ENCODE peak calls at places on chromosome 10, in ten cellular contexts. One of them, this sample, is unnamed.

GRCh38 chr10:34854147-34854601 is 39.1 kb upstream of the PARD3 start:
- DNase-seq in stomach: no peak
- DNase-seq in foreskin fibroblast: peak; percentile 45
- DNase-seq in LNCaP clone FGC: peak; percentile 77
- DNase-seq in GM12864: no peak
- DNase-seq in astrocyte of the cerebellum: peak; percentile 49
- DNase-seq in fibroblast of pulmonary artery: peak; percentile 80
- DNase-seq in retinal pigment epithelial cell: no peak
- DNase-seq in BJ: peak; percentile 31
- DNase-seq in cardiac fibroblast: peak; percentile 77
- DNase-seq in this sample: peak; percentile 71

GRCh38 chr10:76869931-76870330 is 767.7 kb downstream of the KCNMA1 start:
- DNase-seq in stomach: no peak
- DNase-seq in GM12864: no peak
- DNase-seq in LNCaP clone FGC: no peak
- DNase-seq in retinal pigment epithelial cell: no peak
- DNase-seq in foreskin fibroblast: no peak
- DNase-seq in fibroblast of pulmonary artery: no peak
- DNase-seq in cardiac fibroblast: no peak
- DNase-seq in astrocyte of the cerebellum: no peak
- DNase-seq in BJ: no peak
- DNase-seq in this sample: no peak

GRCh38 chr10:32961343-32961891 is 3.4 kb upstream of the ITGB1 start:
- DNase-seq in foreskin fibroblast: no peak
- DNase-seq in LNCaP clone FGC: no peak
- DNase-seq in retinal pigment epithelial cell: no peak
- DNase-seq in astrocyte of the cerebellum: no peak
- DNase-seq in stomach: no peak
- DNase-seq in BJ: no peak
- DNase-seq in cardiac fibroblast: peak; percentile 2
- DNase-seq in fibroblast of pulmonary artery: no peak
- DNase-seq in GM12864: no peak
- DNase-seq in this sample: no peak

GRCh38 chr10:77553966-77554365 is 83.6 kb downstream of the KCNMA1 start:
- DNase-seq in cardiac fibroblast: no peak
- DNase-seq in foreskin fibroblast: no peak
- DNase-seq in BJ: no peak
- DNase-seq in GM12864: no peak
- DNase-seq in fibroblast of pulmonary artery: no peak
- DNase-seq in astrocyte of the cerebellum: no peak
- DNase-seq in stomach: no peak
- DNase-seq in retinal pigment epithelial cell: no peak
- DNase-seq in LNCaP clone FGC: no peak
- DNase-seq in this sample: no peak

GRCh38 chr10:48215148-48215982 is 59.1 kb downstream of the FRMPD2 start:
- DNase-seq in stomach: peak; percentile 66
- DNase-seq in astrocyte of the cerebellum: peak; percentile 9
- DNase-seq in BJ: no peak
- DNase-seq in retinal pigment epithelial cell: no peak
- DNase-seq in cardiac fibroblast: peak; percentile 53
- DNase-seq in LNCaP clone FGC: peak; percentile 43
- DNase-seq in GM12864: no peak
- DNase-seq in fibroblast of pulmonary artery: peak; percentile 55
- DNase-seq in foreskin fibroblast: peak; percentile 9
- DNase-seq in this sample: peak; percentile 41

GRCh38 chr10:3689871-3690510 is 95.0 kb downstream of the KLF6 start:
- DNase-seq in foreskin fibroblast: no peak
- DNase-seq in astrocyte of the cerebellum: no peak
- DNase-seq in retinal pigment epithelial cell: no peak
- DNase-seq in GM12864: no peak
- DNase-seq in BJ: no peak
- DNase-seq in stomach: no peak
- DNase-seq in cardiac fibroblast: peak; percentile 22
- DNase-seq in LNCaP clone FGC: no peak
- DNase-seq in fibroblast of pulmonary artery: no peak
- DNase-seq in this sample: no peak

GRCh38 chr10:60114765-60115586 is 208.6 kb upstream of the CCDC6 start:
- DNase-seq in astrocyte of the cerebellum: peak; percentile 56
- DNase-seq in retinal pigment epithelial cell: no peak
- DNase-seq in fibroblast of pulmonary artery: peak; percentile 89
- DNase-seq in cardiac fibroblast: peak; percentile 92
- DNase-seq in LNCaP clone FGC: peak; percentile 44
- DNase-seq in BJ: peak; percentile 17
- DNase-seq in foreskin fibroblast: peak; percentile 70
- DNase-seq in stomach: no peak
- DNase-seq in GM12864: no peak
- DNase-seq in this sample: peak; percentile 76

GRCh38 chr10:105509551-105509950 is 868.5 kb downstream of the SORCS3 start:
- DNase-seq in astrocyte of the cerebellum: no peak
- DNase-seq in GM12864: no peak
- DNase-seq in cardiac fibroblast: no peak
- DNase-seq in foreskin fibroblast: no peak
- DNase-seq in BJ: no peak
- DNase-seq in retinal pigment epithelial cell: no peak
- DNase-seq in stomach: no peak
- DNase-seq in LNCaP clone FGC: no peak
- DNase-seq in fibroblast of pulmonary artery: no peak
- DNase-seq in this sample: no peak

GRCh38 chr10:88110355-88110754 is 246.9 kb downstream of the PTEN start:
- DNase-seq in LNCaP clone FGC: no peak
- DNase-seq in fibroblast of pulmonary artery: peak; percentile 42
- DNase-seq in retinal pigment epithelial cell: no peak
- DNase-seq in cardiac fibroblast: peak; percentile 79
- DNase-seq in foreskin fibroblast: peak; percentile 65
- DNase-seq in GM12864: no peak
- DNase-seq in stomach: no peak
- DNase-seq in astrocyte of the cerebellum: no peak
- DNase-seq in BJ: peak; percentile 31
- DNase-seq in this sample: peak; percentile 45

GRCh38 chr10:88107296-88107695 is 243.9 kb downstream of the PTEN start:
- DNase-seq in foreskin fibroblast: no peak
- DNase-seq in LNCaP clone FGC: no peak
- DNase-seq in cardiac fibroblast: no peak
- DNase-seq in BJ: no peak
- DNase-seq in fibroblast of pulmonary artery: no peak
- DNase-seq in stomach: no peak
- DNase-seq in GM12864: no peak
- DNase-seq in astrocyte of the cerebellum: no peak
- DNase-seq in retinal pigment epithelial cell: no peak
- DNase-seq in this sample: no peak

GRCh38 chr10:88107698-88108097 is 244.3 kb downstream of the PTEN start:
- DNase-seq in fibroblast of pulmonary artery: no peak
- DNase-seq in LNCaP clone FGC: no peak
- DNase-seq in retinal pigment epithelial cell: no peak
- DNase-seq in astrocyte of the cerebellum: no peak
- DNase-seq in stomach: no peak
- DNase-seq in foreskin fibroblast: no peak
- DNase-seq in cardiac fibroblast: no peak
- DNase-seq in GM12864: no peak
- DNase-seq in BJ: no peak
- DNase-seq in this sample: no peak

GRCh38 chr10:88106348-88106747 is 242.9 kb downstream of the PTEN start:
- DNase-seq in stomach: no peak
- DNase-seq in cardiac fibroblast: no peak
- DNase-seq in BJ: no peak
- DNase-seq in foreskin fibroblast: no peak
- DNase-seq in retinal pigment epithelial cell: no peak
- DNase-seq in LNCaP clone FGC: no peak
- DNase-seq in GM12864: no peak
- DNase-seq in fibroblast of pulmonary artery: no peak
- DNase-seq in astrocyte of the cerebellum: no peak
- DNase-seq in this sample: no peak

DNA sequence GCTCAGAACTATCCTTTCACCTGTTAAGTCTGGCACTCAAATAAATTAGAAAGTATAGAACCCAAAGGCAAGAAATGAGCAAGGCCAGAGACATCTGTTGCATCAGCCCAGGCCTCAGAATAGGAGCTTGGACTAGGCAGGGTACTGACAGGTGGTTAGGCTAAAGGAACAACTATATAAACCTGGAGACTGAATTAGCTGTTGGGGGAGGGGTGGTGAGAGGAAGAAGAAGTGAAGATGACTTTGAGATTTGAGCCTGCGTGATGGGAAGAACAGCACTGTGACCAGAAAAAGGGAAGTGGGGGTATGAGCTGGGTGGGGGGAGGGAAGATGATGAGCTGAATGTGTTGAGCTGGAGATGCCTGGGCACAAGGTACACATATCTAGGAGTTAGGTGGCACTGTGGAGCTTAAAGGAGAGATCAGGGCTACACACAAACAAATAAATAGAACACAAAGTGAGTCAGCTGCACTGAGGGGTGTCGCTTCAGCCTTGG is 244.7 kb downstream of the PTEN start:
- DNase-seq in GM12864: peak; percentile 95
- DNase-seq in stomach: no peak
- DNase-seq in retinal pigment epithelial cell: no peak
- DNase-seq in foreskin fibroblast: no peak
- DNase-seq in astrocyte of the cerebellum: no peak
- DNase-seq in LNCaP clone FGC: no peak
- DNase-seq in BJ: no peak
- DNase-seq in fibroblast of pulmonary artery: no peak
- DNase-seq in cardiac fibroblast: no peak
- DNase-seq in this sample: no peak
- TF ChIP-seq CTCF in GM12864: peak; percentile 30
- TF ChIP-seq CTCF in stomach: no peak
- TF ChIP-seq CTCF in retinal pigment epithelial cell: no peak
- TF ChIP-seq CTCF in foreskin fibroblast: no peak
- TF ChIP-seq CTCF in astrocyte of the cerebellum: no peak
- TF ChIP-seq CTCF in LNCaP clone FGC: no peak
- TF ChIP-seq CTCF in BJ: no peak
- TF ChIP-seq CTCF in fibroblast of pulmonary artery: no peak
- TF ChIP-seq CTCF in cardiac fibroblast: no peak
- TF ChIP-seq CTCF in this sample: no peak

GRCh38 chr10:94220717-94221116 is 142.0 kb downstream of the NOC3L start:
- DNase-seq in cardiac fibroblast: no peak
- DNase-seq in astrocyte of the cerebellum: no peak
- DNase-seq in fibroblast of pulmonary artery: no peak
- DNase-seq in GM12864: no peak
- DNase-seq in BJ: no peak
- DNase-seq in retinal pigment epithelial cell: no peak
- DNase-seq in foreskin fibroblast: no peak
- DNase-seq in stomach: no peak
- DNase-seq in LNCaP clone FGC: no peak
- DNase-seq in this sample: no peak

GRCh38 chr10:94224656-94225055 is 138.1 kb downstream of the NOC3L start:
- DNase-seq in BJ: peak; percentile 14
- DNase-seq in stomach: no peak
- DNase-seq in foreskin fibroblast: peak; percentile 62
- DNase-seq in cardiac fibroblast: peak; percentile 71
- DNase-seq in LNCaP clone FGC: no peak
- DNase-seq in retinal pigment epithelial cell: no peak
- DNase-seq in astrocyte of the cerebellum: no peak
- DNase-seq in fibroblast of pulmonary artery: no peak
- DNase-seq in GM12864: no peak
- DNase-seq in this sample: no peak

GRCh38 chr10:94223702-94224370 is 138.9 kb downstream of the NOC3L start:
- DNase-seq in fibroblast of pulmonary artery: no peak
- DNase-seq in stomach: no peak
- DNase-seq in retinal pigment epithelial cell: no peak
- DNase-seq in BJ: no peak
- DNase-seq in foreskin fibroblast: no peak
- DNase-seq in cardiac fibroblast: no peak
- DNase-seq in LNCaP clone FGC: no peak
- DNase-seq in astrocyte of the cerebellum: no peak
- DNase-seq in GM12864: no peak
- DNase-seq in this sample: peak; percentile 19

GRCh38 chr10:94230134-94230785 is 132.5 kb downstream of the NOC3L start:
- DNase-seq in foreskin fibroblast: no peak
- DNase-seq in stomach: no peak
- DNase-seq in cardiac fibroblast: no peak
- DNase-seq in LNCaP clone FGC: no peak
- DNase-seq in GM12864: no peak
- DNase-seq in BJ: no peak
- DNase-seq in retinal pigment epithelial cell: no peak
- DNase-seq in fibroblast of pulmonary artery: no peak
- DNase-seq in astrocyte of the cerebellum: no peak
- DNase-seq in this sample: no peak

GRCh38 chr10:94225589-94225988 is 137.2 kb downstream of the NOC3L start:
- DNase-seq in foreskin fibroblast: no peak
- DNase-seq in GM12864: no peak
- DNase-seq in fibroblast of pulmonary artery: no peak
- DNase-seq in stomach: no peak
- DNase-seq in LNCaP clone FGC: no peak
- DNase-seq in astrocyte of the cerebellum: no peak
- DNase-seq in BJ: no peak
- DNase-seq in retinal pigment epithelial cell: no peak
- DNase-seq in cardiac fibroblast: peak; percentile 44
- DNase-seq in this sample: peak; percentile 7
- TF ChIP-seq CTCF in foreskin fibroblast: no peak
- TF ChIP-seq CTCF in GM12864: peak; percentile 10
- TF ChIP-seq CTCF in fibroblast of pulmonary artery: peak; percentile 13
- TF ChIP-seq CTCF in stomach: no peak
- TF ChIP-seq CTCF in LNCaP clone FGC: no peak
- TF ChIP-seq CTCF in astrocyte of the cerebellum: no peak
- TF ChIP-seq CTCF in BJ: peak; percentile 19
- TF ChIP-seq CTCF in retinal pigment epithelial cell: peak; percentile 24
- TF ChIP-seq CTCF in cardiac fibroblast: peak; percentile 37
- TF ChIP-seq CTCF in this sample: peak; percentile 30

DNA sequence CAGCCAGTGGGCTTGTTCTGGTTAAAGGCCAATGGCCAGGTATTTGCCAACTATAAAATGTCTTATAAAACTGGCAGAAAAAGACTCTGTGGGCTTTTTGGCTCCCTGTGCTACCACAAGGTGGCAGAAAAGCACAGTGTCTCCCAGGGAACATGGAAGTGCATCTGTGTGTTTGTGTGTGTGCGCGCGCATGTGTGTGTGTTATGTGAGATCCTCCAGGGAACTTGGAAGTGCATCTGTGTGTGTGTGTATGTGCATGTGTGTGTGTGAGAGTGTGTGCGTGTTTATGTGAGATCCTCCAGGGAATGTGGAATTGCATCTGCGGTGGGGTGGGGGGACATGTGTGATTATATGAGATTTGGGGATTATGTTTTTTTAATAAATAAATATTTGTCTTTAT is 30.2 kb upstream of the ABI1 start:
- DNase-seq in retinal pigment epithelial cell: peak; percentile 24
- DNase-seq in LNCaP clone FGC: peak; percentile 85
- DNase-seq in cardiac fibroblast: peak; percentile 77
- DNase-seq in GM12864: no peak
- DNase-seq in foreskin fibroblast: peak; percentile 46
- DNase-seq in astrocyte of the cerebellum: peak; percentile 46
- DNase-seq in fibroblast of pulmonary artery: peak; percentile 84
- DNase-seq in BJ: no peak
- DNase-seq in stomach: peak; percentile 45
- DNase-seq in this sample: peak; percentile 74
- TF ChIP-seq CTCF in retinal pigment epithelial cell: peak; percentile 78
- TF ChIP-seq CTCF in LNCaP clone FGC: peak; percentile 87
- TF ChIP-seq CTCF in cardiac fibroblast: peak; percentile 65
- TF ChIP-seq CTCF in GM12864: peak; percentile 61
- TF ChIP-seq CTCF in foreskin fibroblast: peak; percentile 71
- TF ChIP-seq CTCF in astrocyte of the cerebellum: peak; percentile 63
- TF ChIP-seq CTCF in fibroblast of pulmonary artery: peak; percentile 75
- TF ChIP-seq CTCF in BJ: peak; percentile 72
- TF ChIP-seq CTCF in stomach: peak; percentile 4
- TF ChIP-seq CTCF in this sample: peak; percentile 75

DNA sequence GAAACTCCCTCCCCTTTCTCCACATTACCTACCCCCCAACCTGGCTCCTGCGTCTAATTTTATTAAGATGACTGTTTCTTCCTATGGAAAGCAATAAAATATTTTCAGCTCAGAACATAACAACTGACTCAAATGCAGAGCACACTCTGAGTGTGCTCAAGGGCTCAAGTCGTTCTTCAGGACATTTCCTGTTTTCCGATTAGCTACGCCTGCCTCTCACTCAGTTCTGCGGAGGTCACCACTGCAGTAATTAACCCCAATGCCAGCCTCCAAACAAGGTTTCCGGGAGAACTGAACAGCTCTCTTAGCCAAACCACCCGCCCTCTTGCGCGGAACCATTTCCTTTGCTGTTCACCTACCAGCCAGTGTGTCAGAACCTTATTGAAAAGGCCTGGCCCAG is 19.3 kb downstream of the MYOF start:
- DNase-seq in cardiac fibroblast: peak; percentile 89
- DNase-seq in GM12864: peak; percentile 33
- DNase-seq in BJ: no peak
- DNase-seq in stomach: no peak
- DNase-seq in foreskin fibroblast: peak; percentile 89
- DNase-seq in fibroblast of pulmonary artery: peak; percentile 79
- DNase-seq in astrocyte of the cerebellum: no peak
- DNase-seq in LNCaP clone FGC: no peak
- DNase-seq in retinal pigment epithelial cell: no peak
- DNase-seq in this sample: peak; percentile 82
- TF ChIP-seq CTCF in cardiac fibroblast: no peak
- TF ChIP-seq CTCF in GM12864: no peak
- TF ChIP-seq CTCF in BJ: no peak
- TF ChIP-seq CTCF in stomach: no peak
- TF ChIP-seq CTCF in foreskin fibroblast: no peak
- TF ChIP-seq CTCF in fibroblast of pulmonary artery: no peak
- TF ChIP-seq CTCF in astrocyte of the cerebellum: no peak
- TF ChIP-seq CTCF in LNCaP clone FGC: no peak
- TF ChIP-seq CTCF in retinal pigment epithelial cell: no peak
- TF ChIP-seq CTCF in this sample: no peak